ENCODE peak calls at places on chromosomes 7 and 10, in four cellular contexts. N, G, M and T are unnamed samples.

GRCh38 chr7:124440081-124440480 is 325.5 kb downstream of the GPR37 start:
- DNase-seq in G (no peak), M (no peak), N (peak), T (no peak)

GRCh38 chr7:17523813-17524741 is 225.6 kb downstream of the AHR start:
- DNase-seq in N (peak), M (no peak), G (peak), T (no peak)

GRCh38 chr7:105097619-105098018 is 83.6 kb downstream of the KMT2E start:
- DNase-seq in G (no peak), M (no peak), N (peak), T (no peak)

GRCh38 chr10:60299961-60300883 is 89.5 kb downstream of the ANK3 start:
- DNase-seq in N (peak), G (no peak), M (no peak), T (no peak)

GRCh38 chr7:22565315-22565811 is 65.4 kb upstream of the STEAP1B start:
- DNase-seq in N (peak), M (no peak), G (no peak), T (no peak)

GRCh38 chr7:77413861-77414424 is 2.2 kb downstream of the GSAP start:
- DNase-seq in M (no peak), G (no peak), N (peak), T (no peak)

GRCh38 chr7:100016209-100016901 is 959 bp downstream of the ZKSCAN1 start:
- DNase-seq in M (no peak), G (no peak), N (no peak), T (no peak)

GRCh38 chr7:94565247-94565894 is 55.8 kb downstream of the CASD1 start:
- DNase-seq in M (no peak), G (no peak), N (no peak), T (no peak)

GRCh38 chr7:121085922-121086321 is 97.4 kb downstream of the CPED1 start:
- DNase-seq in N (peak), M (no peak), G (no peak), T (no peak)

GRCh38 chr10:132539431-132539839 is 1.8 kb downstream of the INPP5A start:
- DNase-seq in N (no peak), M (no peak), G (no peak), T (no peak)

GRCh38 chr10:110353244-110354119 is 48.8 kb upstream of the SMNDC1 start:
- DNase-seq in N (peak), G (no peak), M (no peak), T (no peak)

GRCh38 chr10:92849234-92849525 is 860 bp downstream of the EXOC6 start:
- DNase-seq in M (no peak), N (peak), G (no peak), T (no peak)

GRCh38 chr10:119135517-119135890 is 30.0 kb downstream of the SFXN4 start:
- DNase-seq in N (peak), G (no peak), M (no peak), T (no peak)

GRCh38 chr7:155318245-155318644 is 20.6 kb downstream of the INSIG1 start:
- DNase-seq in N (no peak), G (no peak), M (no peak), T (no peak)

GRCh38 chr7:150903627-150904026 is 51.3 kb downstream of the AOC1 start:
- DNase-seq in N (peak), M (no peak), G (no peak), T (no peak)

GRCh38 chr10:71748671-71749191 is 24.6 kb downstream of the VSIR start:
- DNase-seq in G (no peak), N (no peak), M (no peak), T (peak)